ENCODE peak calls at places on chromosomes 3 and 15, in ten cellular contexts. C is T-helper 1 cell; Q is SJSA1; G is stimulated activated CD8-positive, alpha-beta memory T cell treated with anti-CD3 and anti-CD28 coated beads, Interleukin-7, amount 100 ng/mL, for 1 hour; H is H9; Z is adipocyte; Y is NCI-H510A treated with DMSO at 0.1 percent for 48 hours; L is HCT116; P is fibroblast of the aortic adventitia; X is GM13977. I is an unnamed sample.

GRCh38 chr15:83110361-83110760 is 2.9 kb downstream of the TM6SF1 start:
- DNase-seq in Q (no peak), G (no peak), L (no peak), P (no peak), C (no peak), X (no peak), Y (no peak), Z (no peak), H (no peak), I (no peak)

GRCh38 chr15:39079296-39079834 is 501.5 kb upstream of the THBS1 start:
- DNase-seq in H (no peak), P (peak; percentile 80), C (no peak), Z (no peak), Q (peak; percentile 47), G (no peak), X (no peak), Y (no peak), L (no peak), I (no peak)

GRCh38 chr15:56042982-56043980 is 49.9 kb upstream of the NEDD4 start:
- DNase-seq in G (no peak), P (peak; percentile 15), Y (no peak), Z (no peak), X (no peak), C (peak; percentile 70), L (no peak), H (no peak), Q (no peak), I (no peak)

GRCh38 chr3:60064210-60065178 is 1014.7 kb upstream of the CFAP20DC start:
- DNase-seq in Z (peak; percentile 33), X (no peak), C (no peak), P (peak; percentile 4), Y (no peak), Q (peak; percentile 3), L (no peak), G (no peak), H (no peak), I (no peak)

GRCh38 chr15:94232107-94232506 is 746 bp downstream of the MCTP2 start:
- DNase-seq in H (no peak), Q (no peak), C (no peak), L (no peak), Z (no peak), X (peak; percentile 28), G (no peak), P (no peak), Y (no peak), I (no peak)

GRCh38 chr15:71654714-71655174 is 155.6 kb upstream of the NR2E3 start:
- DNase-seq in P (peak; percentile 74), H (no peak), C (no peak), Q (no peak), X (no peak), L (no peak), G (no peak), Z (no peak), Y (no peak), I (no peak)

GRCh38 chr15:60585743-60586708 is 107.1 kb upstream of the ICE2 start:
- DNase-seq in Y (peak; percentile 69), L (peak; percentile 57), P (peak; percentile 82), X (peak; percentile 52), C (peak; percentile 77), H (no peak), Z (peak; percentile 92), G (peak; percentile 37), Q (peak; percentile 34), I (no peak)

GRCh38 chr15:38283010-38283409 is 30.4 kb downstream of the SPRED1 start:
- DNase-seq in P (no peak), C (no peak), H (no peak), X (no peak), G (no peak), Z (no peak), L (no peak), Q (peak; percentile 9), Y (no peak), I (no peak)

GRCh38 chr15:82021021-82021420 is 24.8 kb downstream of the MEX3B start:
- DNase-seq in Y (no peak), P (no peak), Q (no peak), Z (no peak), C (no peak), X (no peak), L (no peak), G (no peak), H (no peak), I (no peak)

GRCh38 chr3:57961828-57962447 is 46.3 kb upstream of the FLNB start:
- DNase-seq in Q (no peak), Z (peak; percentile 45), X (peak; percentile 31), L (peak; percentile 56), H (no peak), P (peak; percentile 76), G (no peak), C (peak; percentile 38), Y (no peak), I (no peak)

GRCh38 chr3:99355465-99355864 is 282.9 kb upstream of the COL8A1 start:
- DNase-seq in X (no peak), C (no peak), G (no peak), Z (no peak), H (no peak), Y (no peak), P (no peak), L (no peak), Q (no peak), I (no peak)

GRCh38 chr3:127212711-127213110 is 19.8 kb downstream of the PRR23E start:
- DNase-seq in L (no peak), Y (no peak), C (no peak), H (no peak), Z (no peak), P (no peak), Q (no peak), X (no peak), G (no peak), I (no peak)

GRCh38 chr3:31219131-31219843 is 313.4 kb upstream of the STT3B start:
- DNase-seq in Y (no peak), L (no peak), X (peak; percentile 38), Q (no peak), H (no peak), C (peak; percentile 37), Z (no peak), G (no peak), P (peak; percentile 82), I (no peak)

GRCh38 chr3:194296832-194297666 is 54.1 kb downstream of the CPN2 start:
- DNase-seq in X (no peak), Y (no peak), Q (no peak), L (peak; percentile 22), G (no peak), C (no peak), Z (no peak), H (peak; percentile 89), P (no peak), I (no peak)

GRCh38 chr3:131361464-131362421 is 19.8 kb upstream of the NUDT16 start:
- DNase-seq in P (peak; percentile 32), L (peak; percentile 98), X (peak; percentile 60), Z (peak; percentile 32), C (peak; percentile 26), Y (peak; percentile 83), Q (no peak), G (no peak), H (peak; percentile 99), I (no peak)

GRCh38 chr3:156449712-156450574 is 105.0 kb downstream of the SSR3 start:
- DNase-seq in L (peak; percentile 37), Y (peak; percentile 25), Z (peak; percentile 21), C (peak; percentile 20), Q (no peak), H (no peak), P (peak; percentile 54), X (peak; percentile 22), G (no peak), I (no peak)

GRCh38 chr3:198018416-198018815 is 58.4 kb downstream of the LMLN start:
- DNase-seq in Q (no peak), L (no peak), Y (no peak), H (no peak), C (no peak), P (no peak), X (no peak), Z (no peak), G (no peak), I (no peak)

GRCh38 chr3:120171134-120171863 is 77.1 kb upstream of the GSK3B start:
- DNase-seq in G (no peak), X (no peak), Z (no peak), Q (no peak), Y (peak; percentile 52), P (peak; percentile 83), C (no peak), L (no peak), H (no peak), I (no peak)

GRCh38 chr15:38332711-38333110 is 80.1 kb downstream of the SPRED1 start:
- DNase-seq in H (no peak), G (no peak), Z (no peak), Y (no peak), Q (no peak), L (no peak), X (no peak), P (no peak), C (no peak), I (no peak)

GRCh38 chr15:34348735-34349300 is 5.7 kb downstream of the NUTM1 start:
- DNase-seq in X (no peak), C (no peak), Z (no peak), G (no peak), H (no peak), L (no peak), Y (no peak), P (no peak), Q (no peak), I (no peak)

GRCh38 chr3:126550488-126551051 is 8.2 kb downstream of the C3orf22 start:
- DNase-seq in X (no peak), C (no peak), P (no peak), G (no peak), L (no peak), Z (no peak), Q (no peak), H (peak; percentile 24), Y (no peak), I (no peak)

GRCh38 chr15:98807262-98807661 is 158.9 kb downstream of the IGF1R start:
- DNase-seq in Q (no peak), P (peak; percentile 94), Z (peak; percentile 94), L (no peak), Y (no peak), G (no peak), X (no peak), H (no peak), C (no peak), I (no peak)

GRCh38 chr3:65190111-65190510 is 502.3 kb upstream of the ADAMTS9 start:
- DNase-seq in X (no peak), Z (no peak), P (no peak), H (no peak), L (no peak), C (no peak), Y (no peak), Q (no peak), G (no peak), I (no peak)

I was measured in GM12864.